ENCODE peak calls at places on chromosome 17, in ten cellular contexts. One of them, this sample, is unnamed.

GRCh38 chr17:78977992-78978973 is 1.4 kb downstream of the LGALS3BP start:
- DNase-seq in amniotic stem cell: no peak
- DNase-seq in NCI-H1105: no peak
- DNase-seq in activated CD4-positive, alpha-beta T cell treated with anti-CD3 and anti-CD28 coated beads for 24 hours: no peak
- DNase-seq in stimulated activated CD8-positive, alpha-beta memory T cell treated with anti-CD3 and anti-CD28 coated beads, Interleukin-2, amount 100 ng/mL, for 48 hours: no peak
- DNase-seq in stimulated activated CD4-positive, alpha-beta T cell treated with anti-CD3 and anti-CD28 coated beads, Interleukin-1b, Interleukin-23, amount 100 ng/mL, for 1 hour: no peak
- DNase-seq in endodermal cell: no peak
- DNase-seq in epithelial cell of prostate: no peak
- DNase-seq in RWPE1: no peak
- DNase-seq in activated naive CD4-positive, alpha-beta T cell treated with anti-CD3 and anti-CD28 coated beads for 36 hours: no peak
- DNase-seq in this sample: no peak

GRCh38 chr17:33602981-33603380 is 309.9 kb upstream of the ASIC2 start:
- DNase-seq in amniotic stem cell: no peak
- DNase-seq in NCI-H1105: no peak
- DNase-seq in activated CD4-positive, alpha-beta T cell treated with anti-CD3 and anti-CD28 coated beads for 24 hours: no peak
- DNase-seq in stimulated activated CD8-positive, alpha-beta memory T cell treated with anti-CD3 and anti-CD28 coated beads, Interleukin-2, amount 100 ng/mL, for 48 hours: no peak
- DNase-seq in stimulated activated CD4-positive, alpha-beta T cell treated with anti-CD3 and anti-CD28 coated beads, Interleukin-1b, Interleukin-23, amount 100 ng/mL, for 1 hour: no peak
- DNase-seq in endodermal cell: peak; percentile 66
- DNase-seq in epithelial cell of prostate: no peak
- DNase-seq in RWPE1: no peak
- DNase-seq in activated naive CD4-positive, alpha-beta T cell treated with anti-CD3 and anti-CD28 coated beads for 36 hours: no peak
- DNase-seq in this sample: no peak

GRCh38 chr17:7589891-7590611 is at the start of gene SOX15:
- DNase-seq in amniotic stem cell: no peak
- DNase-seq in NCI-H1105: peak; percentile 72
- DNase-seq in activated CD4-positive, alpha-beta T cell treated with anti-CD3 and anti-CD28 coated beads for 24 hours: no peak
- DNase-seq in stimulated activated CD8-positive, alpha-beta memory T cell treated with anti-CD3 and anti-CD28 coated beads, Interleukin-2, amount 100 ng/mL, for 48 hours: no peak
- DNase-seq in stimulated activated CD4-positive, alpha-beta T cell treated with anti-CD3 and anti-CD28 coated beads, Interleukin-1b, Interleukin-23, amount 100 ng/mL, for 1 hour: no peak
- DNase-seq in endodermal cell: peak; percentile 91
- DNase-seq in epithelial cell of prostate: no peak
- DNase-seq in RWPE1: peak; percentile 88
- DNase-seq in activated naive CD4-positive, alpha-beta T cell treated with anti-CD3 and anti-CD28 coated beads for 36 hours: no peak
- DNase-seq in this sample: peak; percentile 55

GRCh38 chr17:62876664-62877411 is 68.7 kb upstream of the MARCHF10 start:
- DNase-seq in amniotic stem cell: no peak
- DNase-seq in NCI-H1105: no peak
- DNase-seq in activated CD4-positive, alpha-beta T cell treated with anti-CD3 and anti-CD28 coated beads for 24 hours: no peak
- DNase-seq in stimulated activated CD8-positive, alpha-beta memory T cell treated with anti-CD3 and anti-CD28 coated beads, Interleukin-2, amount 100 ng/mL, for 48 hours: no peak
- DNase-seq in stimulated activated CD4-positive, alpha-beta T cell treated with anti-CD3 and anti-CD28 coated beads, Interleukin-1b, Interleukin-23, amount 100 ng/mL, for 1 hour: no peak
- DNase-seq in endodermal cell: peak; percentile 31
- DNase-seq in epithelial cell of prostate: no peak
- DNase-seq in RWPE1: peak; percentile 60
- DNase-seq in activated naive CD4-positive, alpha-beta T cell treated with anti-CD3 and anti-CD28 coated beads for 36 hours: no peak
- DNase-seq in this sample: no peak

GRCh38 chr17:6497496-6498221 is 53.4 kb downstream of the PIMREG start:
- DNase-seq in amniotic stem cell: no peak
- DNase-seq in NCI-H1105: no peak
- DNase-seq in activated CD4-positive, alpha-beta T cell treated with anti-CD3 and anti-CD28 coated beads for 24 hours: no peak
- DNase-seq in stimulated activated CD8-positive, alpha-beta memory T cell treated with anti-CD3 and anti-CD28 coated beads, Interleukin-2, amount 100 ng/mL, for 48 hours: no peak
- DNase-seq in stimulated activated CD4-positive, alpha-beta T cell treated with anti-CD3 and anti-CD28 coated beads, Interleukin-1b, Interleukin-23, amount 100 ng/mL, for 1 hour: no peak
- DNase-seq in endodermal cell: peak; percentile 84
- DNase-seq in epithelial cell of prostate: no peak
- DNase-seq in RWPE1: no peak
- DNase-seq in activated naive CD4-positive, alpha-beta T cell treated with anti-CD3 and anti-CD28 coated beads for 36 hours: no peak
- DNase-seq in this sample: no peak

GRCh38 chr17:76204277-76204676 is 36.0 kb downstream of the RNF157 start:
- DNase-seq in amniotic stem cell: peak; percentile 25
- DNase-seq in NCI-H1105: no peak
- DNase-seq in activated CD4-positive, alpha-beta T cell treated with anti-CD3 and anti-CD28 coated beads for 24 hours: no peak
- DNase-seq in stimulated activated CD8-positive, alpha-beta memory T cell treated with anti-CD3 and anti-CD28 coated beads, Interleukin-2, amount 100 ng/mL, for 48 hours: no peak
- DNase-seq in stimulated activated CD4-positive, alpha-beta T cell treated with anti-CD3 and anti-CD28 coated beads, Interleukin-1b, Interleukin-23, amount 100 ng/mL, for 1 hour: no peak
- DNase-seq in endodermal cell: no peak
- DNase-seq in epithelial cell of prostate: no peak
- DNase-seq in RWPE1: peak; percentile 86
- DNase-seq in activated naive CD4-positive, alpha-beta T cell treated with anti-CD3 and anti-CD28 coated beads for 36 hours: no peak
- DNase-seq in this sample: peak; percentile 70

GRCh38 chr17:80968602-80969029 is 23.0 kb upstream of the CHMP6 start:
- DNase-seq in amniotic stem cell: no peak
- DNase-seq in NCI-H1105: peak; percentile 21
- DNase-seq in activated CD4-positive, alpha-beta T cell treated with anti-CD3 and anti-CD28 coated beads for 24 hours: no peak
- DNase-seq in stimulated activated CD8-positive, alpha-beta memory T cell treated with anti-CD3 and anti-CD28 coated beads, Interleukin-2, amount 100 ng/mL, for 48 hours: no peak
- DNase-seq in stimulated activated CD4-positive, alpha-beta T cell treated with anti-CD3 and anti-CD28 coated beads, Interleukin-1b, Interleukin-23, amount 100 ng/mL, for 1 hour: no peak
- DNase-seq in endodermal cell: no peak
- DNase-seq in epithelial cell of prostate: no peak
- DNase-seq in RWPE1: no peak
- DNase-seq in activated naive CD4-positive, alpha-beta T cell treated with anti-CD3 and anti-CD28 coated beads for 36 hours: no peak
- DNase-seq in this sample: no peak

GRCh38 chr17:49955157-49955556 is 13.8 kb upstream of the DLX4 start:
- DNase-seq in amniotic stem cell: no peak
- DNase-seq in NCI-H1105: no peak
- DNase-seq in activated CD4-positive, alpha-beta T cell treated with anti-CD3 and anti-CD28 coated beads for 24 hours: no peak
- DNase-seq in stimulated activated CD8-positive, alpha-beta memory T cell treated with anti-CD3 and anti-CD28 coated beads, Interleukin-2, amount 100 ng/mL, for 48 hours: no peak
- DNase-seq in stimulated activated CD4-positive, alpha-beta T cell treated with anti-CD3 and anti-CD28 coated beads, Interleukin-1b, Interleukin-23, amount 100 ng/mL, for 1 hour: no peak
- DNase-seq in endodermal cell: no peak
- DNase-seq in epithelial cell of prostate: no peak
- DNase-seq in RWPE1: no peak
- DNase-seq in activated naive CD4-positive, alpha-beta T cell treated with anti-CD3 and anti-CD28 coated beads for 36 hours: no peak
- DNase-seq in this sample: peak; percentile 86

GRCh38 chr17:15106540-15106939 is 158.6 kb downstream of the PMP22 start:
- DNase-seq in amniotic stem cell: no peak
- DNase-seq in NCI-H1105: no peak
- DNase-seq in activated CD4-positive, alpha-beta T cell treated with anti-CD3 and anti-CD28 coated beads for 24 hours: no peak
- DNase-seq in stimulated activated CD8-positive, alpha-beta memory T cell treated with anti-CD3 and anti-CD28 coated beads, Interleukin-2, amount 100 ng/mL, for 48 hours: no peak
- DNase-seq in stimulated activated CD4-positive, alpha-beta T cell treated with anti-CD3 and anti-CD28 coated beads, Interleukin-1b, Interleukin-23, amount 100 ng/mL, for 1 hour: no peak
- DNase-seq in endodermal cell: peak; percentile 63
- DNase-seq in epithelial cell of prostate: peak; percentile 29
- DNase-seq in RWPE1: peak; percentile 82
- DNase-seq in activated naive CD4-positive, alpha-beta T cell treated with anti-CD3 and anti-CD28 coated beads for 36 hours: no peak
- DNase-seq in this sample: no peak

GRCh38 chr17:40727447-40728231 is 24.1 kb upstream of the KRT24 start:
- DNase-seq in amniotic stem cell: no peak
- DNase-seq in NCI-H1105: no peak
- DNase-seq in activated CD4-positive, alpha-beta T cell treated with anti-CD3 and anti-CD28 coated beads for 24 hours: no peak
- DNase-seq in stimulated activated CD8-positive, alpha-beta memory T cell treated with anti-CD3 and anti-CD28 coated beads, Interleukin-2, amount 100 ng/mL, for 48 hours: no peak
- DNase-seq in stimulated activated CD4-positive, alpha-beta T cell treated with anti-CD3 and anti-CD28 coated beads, Interleukin-1b, Interleukin-23, amount 100 ng/mL, for 1 hour: no peak
- DNase-seq in endodermal cell: no peak
- DNase-seq in epithelial cell of prostate: no peak
- DNase-seq in RWPE1: peak; percentile 34
- DNase-seq in activated naive CD4-positive, alpha-beta T cell treated with anti-CD3 and anti-CD28 coated beads for 36 hours: no peak
- DNase-seq in this sample: no peak

GRCh38 chr17:43877451-43878155 is 29.7 kb downstream of the MPP2 start:
- DNase-seq in amniotic stem cell: no peak
- DNase-seq in NCI-H1105: no peak
- DNase-seq in activated CD4-positive, alpha-beta T cell treated with anti-CD3 and anti-CD28 coated beads for 24 hours: no peak
- DNase-seq in stimulated activated CD8-positive, alpha-beta memory T cell treated with anti-CD3 and anti-CD28 coated beads, Interleukin-2, amount 100 ng/mL, for 48 hours: no peak
- DNase-seq in stimulated activated CD4-positive, alpha-beta T cell treated with anti-CD3 and anti-CD28 coated beads, Interleukin-1b, Interleukin-23, amount 100 ng/mL, for 1 hour: no peak
- DNase-seq in endodermal cell: peak; percentile 32
- DNase-seq in epithelial cell of prostate: no peak
- DNase-seq in RWPE1: no peak
- DNase-seq in activated naive CD4-positive, alpha-beta T cell treated with anti-CD3 and anti-CD28 coated beads for 36 hours: no peak
- DNase-seq in this sample: no peak

GRCh38 chr17:236641-237405 is 55.4 kb upstream of the DOC2B start:
- DNase-seq in amniotic stem cell: no peak
- DNase-seq in NCI-H1105: no peak
- DNase-seq in activated CD4-positive, alpha-beta T cell treated with anti-CD3 and anti-CD28 coated beads for 24 hours: no peak
- DNase-seq in stimulated activated CD8-positive, alpha-beta memory T cell treated with anti-CD3 and anti-CD28 coated beads, Interleukin-2, amount 100 ng/mL, for 48 hours: no peak
- DNase-seq in stimulated activated CD4-positive, alpha-beta T cell treated with anti-CD3 and anti-CD28 coated beads, Interleukin-1b, Interleukin-23, amount 100 ng/mL, for 1 hour: no peak
- DNase-seq in endodermal cell: no peak
- DNase-seq in epithelial cell of prostate: no peak
- DNase-seq in RWPE1: no peak
- DNase-seq in activated naive CD4-positive, alpha-beta T cell treated with anti-CD3 and anti-CD28 coated beads for 36 hours: no peak
- DNase-seq in this sample: no peak

GRCh38 chr17:63270610-63271009 is 175.5 kb downstream of the CYB561 start:
- DNase-seq in amniotic stem cell: no peak
- DNase-seq in NCI-H1105: no peak
- DNase-seq in activated CD4-positive, alpha-beta T cell treated with anti-CD3 and anti-CD28 coated beads for 24 hours: no peak
- DNase-seq in stimulated activated CD8-positive, alpha-beta memory T cell treated with anti-CD3 and anti-CD28 coated beads, Interleukin-2, amount 100 ng/mL, for 48 hours: no peak
- DNase-seq in stimulated activated CD4-positive, alpha-beta T cell treated with anti-CD3 and anti-CD28 coated beads, Interleukin-1b, Interleukin-23, amount 100 ng/mL, for 1 hour: no peak
- DNase-seq in endodermal cell: no peak
- DNase-seq in epithelial cell of prostate: no peak
- DNase-seq in RWPE1: no peak
- DNase-seq in activated naive CD4-positive, alpha-beta T cell treated with anti-CD3 and anti-CD28 coated beads for 36 hours: no peak
- DNase-seq in this sample: no peak

GRCh38 chr17:1928976-1929375 is 96.2 kb downstream of the RTN4RL1 start:
- DNase-seq in amniotic stem cell: no peak
- DNase-seq in NCI-H1105: no peak
- DNase-seq in activated CD4-positive, alpha-beta T cell treated with anti-CD3 and anti-CD28 coated beads for 24 hours: no peak
- DNase-seq in stimulated activated CD8-positive, alpha-beta memory T cell treated with anti-CD3 and anti-CD28 coated beads, Interleukin-2, amount 100 ng/mL, for 48 hours: no peak
- DNase-seq in stimulated activated CD4-positive, alpha-beta T cell treated with anti-CD3 and anti-CD28 coated beads, Interleukin-1b, Interleukin-23, amount 100 ng/mL, for 1 hour: no peak
- DNase-seq in endodermal cell: no peak
- DNase-seq in epithelial cell of prostate: no peak
- DNase-seq in RWPE1: no peak
- DNase-seq in activated naive CD4-positive, alpha-beta T cell treated with anti-CD3 and anti-CD28 coated beads for 36 hours: no peak
- DNase-seq in this sample: no peak

GRCh38 chr17:2062571-2063183 is 7.8 kb downstream of the HIC1 start:
- DNase-seq in amniotic stem cell: no peak
- DNase-seq in NCI-H1105: no peak
- DNase-seq in activated CD4-positive, alpha-beta T cell treated with anti-CD3 and anti-CD28 coated beads for 24 hours: no peak
- DNase-seq in stimulated activated CD8-positive, alpha-beta memory T cell treated with anti-CD3 and anti-CD28 coated beads, Interleukin-2, amount 100 ng/mL, for 48 hours: no peak
- DNase-seq in stimulated activated CD4-positive, alpha-beta T cell treated with anti-CD3 and anti-CD28 coated beads, Interleukin-1b, Interleukin-23, amount 100 ng/mL, for 1 hour: no peak
- DNase-seq in endodermal cell: peak; percentile 81
- DNase-seq in epithelial cell of prostate: no peak
- DNase-seq in RWPE1: no peak
- DNase-seq in activated naive CD4-positive, alpha-beta T cell treated with anti-CD3 and anti-CD28 coated beads for 36 hours: no peak
- DNase-seq in this sample: no peak

GRCh38 chr17:13030459-13031305 is 12.9 kb upstream of the ELAC2 start:
- DNase-seq in amniotic stem cell: no peak
- DNase-seq in NCI-H1105: peak; percentile 71
- DNase-seq in activated CD4-positive, alpha-beta T cell treated with anti-CD3 and anti-CD28 coated beads for 24 hours: peak; percentile 41
- DNase-seq in stimulated activated CD8-positive, alpha-beta memory T cell treated with anti-CD3 and anti-CD28 coated beads, Interleukin-2, amount 100 ng/mL, for 48 hours: no peak
- DNase-seq in stimulated activated CD4-positive, alpha-beta T cell treated with anti-CD3 and anti-CD28 coated beads, Interleukin-1b, Interleukin-23, amount 100 ng/mL, for 1 hour: peak; percentile 17
- DNase-seq in endodermal cell: peak; percentile 83
- DNase-seq in epithelial cell of prostate: no peak
- DNase-seq in RWPE1: peak; percentile 34
- DNase-seq in activated naive CD4-positive, alpha-beta T cell treated with anti-CD3 and anti-CD28 coated beads for 36 hours: peak; percentile 72
- DNase-seq in this sample: peak; percentile 35

GRCh38 chr17:81384929-81385319 is 10.3 kb upstream of the BAHCC1 start:
- DNase-seq in amniotic stem cell: no peak
- DNase-seq in NCI-H1105: no peak
- DNase-seq in activated CD4-positive, alpha-beta T cell treated with anti-CD3 and anti-CD28 coated beads for 24 hours: no peak
- DNase-seq in stimulated activated CD8-positive, alpha-beta memory T cell treated with anti-CD3 and anti-CD28 coated beads, Interleukin-2, amount 100 ng/mL, for 48 hours: no peak
- DNase-seq in stimulated activated CD4-positive, alpha-beta T cell treated with anti-CD3 and anti-CD28 coated beads, Interleukin-1b, Interleukin-23, amount 100 ng/mL, for 1 hour: no peak
- DNase-seq in endodermal cell: no peak
- DNase-seq in epithelial cell of prostate: no peak
- DNase-seq in RWPE1: no peak
- DNase-seq in activated naive CD4-positive, alpha-beta T cell treated with anti-CD3 and anti-CD28 coated beads for 36 hours: no peak
- DNase-seq in this sample: no peak

GRCh38 chr17:52128721-52129120 is 29.8 kb downstream of the CA10 start:
- DNase-seq in amniotic stem cell: no peak
- DNase-seq in NCI-H1105: no peak
- DNase-seq in activated CD4-positive, alpha-beta T cell treated with anti-CD3 and anti-CD28 coated beads for 24 hours: no peak
- DNase-seq in stimulated activated CD8-positive, alpha-beta memory T cell treated with anti-CD3 and anti-CD28 coated beads, Interleukin-2, amount 100 ng/mL, for 48 hours: no peak
- DNase-seq in stimulated activated CD4-positive, alpha-beta T cell treated with anti-CD3 and anti-CD28 coated beads, Interleukin-1b, Interleukin-23, amount 100 ng/mL, for 1 hour: no peak
- DNase-seq in endodermal cell: no peak
- DNase-seq in epithelial cell of prostate: no peak
- DNase-seq in RWPE1: peak; percentile 31
- DNase-seq in activated naive CD4-positive, alpha-beta T cell treated with anti-CD3 and anti-CD28 coated beads for 36 hours: no peak
- DNase-seq in this sample: no peak

GRCh38 chr17:54944796-54945195 is 23.7 kb downstream of the COX11 start:
- DNase-seq in amniotic stem cell: no peak
- DNase-seq in NCI-H1105: no peak
- DNase-seq in activated CD4-positive, alpha-beta T cell treated with anti-CD3 and anti-CD28 coated beads for 24 hours: no peak
- DNase-seq in stimulated activated CD8-positive, alpha-beta memory T cell treated with anti-CD3 and anti-CD28 coated beads, Interleukin-2, amount 100 ng/mL, for 48 hours: no peak
- DNase-seq in stimulated activated CD4-positive, alpha-beta T cell treated with anti-CD3 and anti-CD28 coated beads, Interleukin-1b, Interleukin-23, amount 100 ng/mL, for 1 hour: no peak
- DNase-seq in endodermal cell: no peak
- DNase-seq in epithelial cell of prostate: no peak
- DNase-seq in RWPE1: no peak
- DNase-seq in activated naive CD4-positive, alpha-beta T cell treated with anti-CD3 and anti-CD28 coated beads for 36 hours: no peak
- DNase-seq in this sample: no peak

GRCh38 chr17:4664230-4664629 is 22.8 kb upstream of the ALOX15 start:
- DNase-seq in amniotic stem cell: no peak
- DNase-seq in NCI-H1105: no peak
- DNase-seq in activated CD4-positive, alpha-beta T cell treated with anti-CD3 and anti-CD28 coated beads for 24 hours: no peak
- DNase-seq in stimulated activated CD8-positive, alpha-beta memory T cell treated with anti-CD3 and anti-CD28 coated beads, Interleukin-2, amount 100 ng/mL, for 48 hours: no peak
- DNase-seq in stimulated activated CD4-positive, alpha-beta T cell treated with anti-CD3 and anti-CD28 coated beads, Interleukin-1b, Interleukin-23, amount 100 ng/mL, for 1 hour: no peak
- DNase-seq in endodermal cell: no peak
- DNase-seq in epithelial cell of prostate: no peak
- DNase-seq in RWPE1: no peak
- DNase-seq in activated naive CD4-positive, alpha-beta T cell treated with anti-CD3 and anti-CD28 coated beads for 36 hours: no peak
- DNase-seq in this sample: no peak

GRCh38 chr17:67442787-67443624 is 65.9 kb downstream of the PITPNC1 start:
- DNase-seq in amniotic stem cell: no peak
- DNase-seq in NCI-H1105: no peak
- DNase-seq in activated CD4-positive, alpha-beta T cell treated with anti-CD3 and anti-CD28 coated beads for 24 hours: no peak
- DNase-seq in stimulated activated CD8-positive, alpha-beta memory T cell treated with anti-CD3 and anti-CD28 coated beads, Interleukin-2, amount 100 ng/mL, for 48 hours: no peak
- DNase-seq in stimulated activated CD4-positive, alpha-beta T cell treated with anti-CD3 and anti-CD28 coated beads, Interleukin-1b, Interleukin-23, amount 100 ng/mL, for 1 hour: no peak
- DNase-seq in endodermal cell: no peak
- DNase-seq in epithelial cell of prostate: no peak
- DNase-seq in RWPE1: no peak
- DNase-seq in activated naive CD4-positive, alpha-beta T cell treated with anti-CD3 and anti-CD28 coated beads for 36 hours: peak; percentile 4
- DNase-seq in this sample: no peak

GRCh38 chr17:1907818-1908698 is 78.3 kb downstream of the RPA1 start:
- DNase-seq in amniotic stem cell: no peak
- DNase-seq in NCI-H1105: no peak
- DNase-seq in activated CD4-positive, alpha-beta T cell treated with anti-CD3 and anti-CD28 coated beads for 24 hours: no peak
- DNase-seq in stimulated activated CD8-positive, alpha-beta memory T cell treated with anti-CD3 and anti-CD28 coated beads, Interleukin-2, amount 100 ng/mL, for 48 hours: no peak
- DNase-seq in stimulated activated CD4-positive, alpha-beta T cell treated with anti-CD3 and anti-CD28 coated beads, Interleukin-1b, Interleukin-23, amount 100 ng/mL, for 1 hour: no peak
- DNase-seq in endodermal cell: peak; percentile 88
- DNase-seq in epithelial cell of prostate: no peak
- DNase-seq in RWPE1: no peak
- DNase-seq in activated naive CD4-positive, alpha-beta T cell treated with anti-CD3 and anti-CD28 coated beads for 36 hours: peak; percentile 30
- DNase-seq in this sample: no peak

GRCh38 chr17:19320876-19321275 is 41.6 kb downstream of the B9D1 start:
- DNase-seq in amniotic stem cell: no peak
- DNase-seq in NCI-H1105: no peak
- DNase-seq in activated CD4-positive, alpha-beta T cell treated with anti-CD3 and anti-CD28 coated beads for 24 hours: no peak
- DNase-seq in stimulated activated CD8-positive, alpha-beta memory T cell treated with anti-CD3 and anti-CD28 coated beads, Interleukin-2, amount 100 ng/mL, for 48 hours: no peak
- DNase-seq in stimulated activated CD4-positive, alpha-beta T cell treated with anti-CD3 and anti-CD28 coated beads, Interleukin-1b, Interleukin-23, amount 100 ng/mL, for 1 hour: no peak
- DNase-seq in endodermal cell: peak; percentile 41
- DNase-seq in epithelial cell of prostate: no peak
- DNase-seq in RWPE1: no peak
- DNase-seq in activated naive CD4-positive, alpha-beta T cell treated with anti-CD3 and anti-CD28 coated beads for 36 hours: no peak
- DNase-seq in this sample: no peak